ENCODE peak calls at places on chromosomes 2 and 18, in eight cellular contexts. V, W, U, B, O, M, N and G are unnamed samples.
A peak's percentile ranks its signal among the peaks of the same experiment; 100 is the strongest.

GRCh38 chr18:37435996-37436395 is 129.6 kb downstream of the CELF4 start:
- DNase-seq in M (no peak), N (no peak), V (no peak), U (no peak), B (no peak), W (no peak), O (no peak), G (no peak)

GRCh38 chr18:52343731-52344340 is 3.8 kb downstream of the DCC start:
- DNase-seq in O (no peak), V (no peak), W (no peak), N (no peak), M (no peak), B (no peak), U (no peak), G (no peak)

GRCh38 chr2:39068757-39069515 is 51.9 kb downstream of the SOS1 start:
- DNase-seq in N (no peak), B (no peak), V (no peak), W (no peak), M (no peak), U (no peak), O (no peak), G (no peak)

GRCh38 chr2:118726821-118727220 is 120.6 kb downstream of the EN1 start:
- DNase-seq in O (no peak), B (no peak), M (no peak), N (no peak), V (no peak), U (no peak), W (no peak), G (no peak)

GRCh38 chr2:233853353-233853752 is 982 bp downstream of the HJURP start:
- DNase-seq in V (no peak), M (no peak), U (no peak), N (no peak), O (no peak), B (no peak), W (peak; percentile 19), G (no peak)

GRCh38 chr2:189870396-189871089 is 86.3 kb downstream of the PMS1 start:
- DNase-seq in W (no peak), U (no peak), V (no peak), N (no peak), M (no peak), O (no peak), B (no peak), G (no peak)

GRCh38 chr2:70374616-70375015 is 72.7 kb upstream of the FAM136A start:
- DNase-seq in W (no peak), O (no peak), N (no peak), U (no peak), B (no peak), V (no peak), M (no peak), G (no peak)

GRCh38 chr18:41265047-41265446 is 690.0 kb upstream of the PIK3C3 start:
- DNase-seq in V (no peak), W (no peak), O (no peak), U (no peak), B (no peak), N (no peak), M (no peak), G (no peak)

GRCh38 chr2:18445412-18446320 is 114.8 kb downstream of the RDH14 start:
- DNase-seq in O (no peak), M (no peak), B (no peak), V (no peak), U (no peak), W (no peak), N (no peak), G (no peak)

GRCh38 chr2:164868563-164869419 is 27.2 kb upstream of the COBLL1 start:
- DNase-seq in B (no peak), U (no peak), M (no peak), O (no peak), N (no peak), W (no peak), V (no peak), G (no peak)
- TF ChIP-seq POLR2AphosphoS5 in B (no peak), U (no peak), M (no peak), O (no peak), N (no peak), W (no peak), V (no peak), G (no peak)

GRCh38 chr2:240989451-240990265 is 8.8 kb upstream of the SNED1 start:
- DNase-seq in N (peak; percentile 78), V (peak; percentile 34), W (peak; percentile 46), M (no peak), B (peak; percentile 20), O (peak; percentile 48), U (peak; percentile 77), G (no peak)

GRCh38 chr2:240990266-240990529 is 8.2 kb upstream of the SNED1 start:
- DNase-seq in M (no peak), V (no peak), N (no peak), B (no peak), O (no peak), W (peak; percentile 25), U (no peak), G (no peak)

GRCh38 chr2:240992572-240993291 is 5.7 kb upstream of the SNED1 start:
- DNase-seq in U (peak; percentile 56), N (peak; percentile 76), V (peak; percentile 20), B (no peak), W (no peak), M (no peak), O (no peak), G (no peak)

GRCh38 chr2:240990726-240991377 is 7.6 kb upstream of the SNED1 start:
- DNase-seq in V (no peak), N (peak; percentile 72), W (peak; percentile 24), M (no peak), U (peak; percentile 77), O (no peak), B (no peak), G (no peak)

GRCh38 chr2:240991378-240992263 is 6.8 kb upstream of the SNED1 start:
- DNase-seq in N (peak; percentile 89), B (peak; percentile 52), V (peak; percentile 30), W (peak; percentile 90), O (peak; percentile 80), M (no peak), U (peak; percentile 90), G (no peak)
- TF ChIP-seq POLR2AphosphoS5 in N (peak; percentile 85), B (no peak), V (no peak), W (peak; percentile 81), O (peak; percentile 47), M (no peak), U (peak; percentile 96), G (no peak)

GRCh38 chr18:12271376-12272235 is 17.4 kb downstream of the CIDEA start:
- DNase-seq in O (peak; percentile 49), W (peak; percentile 73), V (peak; percentile 89), N (no peak), M (peak; percentile 39), B (peak; percentile 51), U (peak; percentile 93), G (peak; percentile 80)
- TF ChIP-seq POLR2AphosphoS5 in O (no peak), W (peak; percentile 18), V (no peak), N (no peak), M (no peak), B (no peak), U (no peak), G (no peak)

DNA sequence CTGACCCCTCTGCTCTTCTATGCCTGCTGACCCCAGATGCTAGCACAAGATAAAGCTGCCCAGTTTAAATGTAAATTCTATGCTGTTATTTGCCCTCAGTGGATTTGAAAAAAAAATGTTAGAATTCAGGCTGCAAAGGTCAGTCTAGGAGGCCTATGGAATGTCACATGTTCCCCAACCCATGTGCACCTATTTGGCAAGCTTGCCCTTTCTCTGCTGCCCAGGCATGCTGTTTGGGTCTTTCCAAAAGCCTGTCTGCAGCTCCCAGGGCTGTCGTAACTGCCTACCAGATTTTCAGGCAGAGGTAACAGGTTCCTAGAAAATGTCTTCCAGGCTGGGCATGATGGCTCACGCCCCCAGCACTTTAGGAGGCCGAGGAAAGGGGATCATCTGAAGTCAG is 70.1 kb upstream of the UXS1 start:
- DNase-seq in O (no peak), V (no peak), B (no peak), N (no peak), M (no peak), W (no peak), U (no peak), G (no peak)
- TF ChIP-seq POLR2AphosphoS5 in O (no peak), V (no peak), B (no peak), N (no peak), M (no peak), W (no peak), U (no peak), G (no peak)

DNA sequence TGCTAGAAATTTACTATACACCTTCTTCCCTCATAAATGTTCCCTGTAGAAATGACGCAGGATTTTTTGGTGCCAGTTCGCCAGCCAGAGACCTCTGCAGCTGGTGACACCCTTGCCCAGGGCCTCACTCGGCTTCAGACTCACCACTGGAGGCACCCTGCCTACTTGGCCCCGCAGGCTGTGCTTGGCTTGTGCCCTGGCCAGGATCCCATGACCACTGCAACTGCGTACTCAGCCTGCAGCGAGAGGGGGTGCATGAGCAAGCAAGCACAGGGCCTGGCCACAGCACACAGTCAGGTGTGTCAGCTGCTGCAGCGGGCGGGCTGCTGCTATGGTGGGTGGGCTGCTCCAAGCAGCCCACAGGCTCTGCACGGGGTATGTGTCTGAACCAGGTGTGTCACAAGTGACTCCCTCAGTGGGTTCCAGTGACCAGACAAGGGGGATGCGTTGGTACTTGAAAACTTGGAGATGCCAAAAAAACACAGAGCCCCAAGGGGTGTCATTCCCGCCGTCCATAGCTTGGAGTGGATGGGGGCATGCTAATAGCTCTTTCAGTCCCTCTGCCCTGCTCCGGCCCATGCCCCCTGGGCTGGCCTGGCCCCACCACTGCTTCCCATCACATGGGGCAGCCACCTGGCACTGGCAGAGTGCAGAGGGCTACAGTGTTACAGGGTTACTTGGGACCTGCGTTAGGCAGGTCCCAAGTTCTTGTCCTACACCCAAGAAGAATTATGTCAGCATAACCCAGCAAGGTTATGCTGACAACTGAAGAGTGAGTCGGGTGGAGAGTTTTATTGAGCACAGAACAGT is 46.6 kb upstream of the TANC1 start:
- DNase-seq in B (no peak), O (no peak), W (no peak), N (no peak), M (no peak), V (no peak), U (peak; percentile 39), G (no peak)
- TF ChIP-seq POLR2AphosphoS5 in B (no peak), O (no peak), W (no peak), N (no peak), M (no peak), V (no peak), U (no peak), G (no peak)

DNA sequence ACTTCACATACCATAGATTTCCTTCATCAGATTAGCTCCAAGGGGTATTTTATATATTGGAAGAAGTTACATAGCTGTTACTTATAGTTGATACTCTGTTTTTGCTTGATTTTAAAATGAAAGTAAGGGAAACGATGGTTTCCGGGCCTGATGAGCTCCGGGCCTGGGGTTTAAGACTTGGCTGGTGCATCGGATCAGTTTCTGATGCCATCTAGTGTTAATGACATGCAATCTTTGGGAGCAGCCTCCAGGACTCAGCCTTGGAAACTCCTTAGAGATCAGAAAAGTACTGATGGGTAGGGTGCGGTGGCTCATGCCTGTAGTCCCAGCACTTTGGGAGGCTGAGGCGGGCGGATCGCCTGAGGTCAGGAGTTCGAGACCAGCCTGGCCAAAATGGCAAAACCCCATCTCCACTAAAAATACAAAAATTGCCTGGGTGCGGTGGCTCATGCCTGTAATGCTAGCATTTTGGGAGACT is 47.1 kb upstream of the CNOT11 start:
- DNase-seq in B (peak; percentile 71), W (peak; percentile 61), O (peak; percentile 91), M (peak; percentile 37), N (no peak), U (peak; percentile 43), V (peak; percentile 57), G (no peak)
- TF ChIP-seq POLR2AphosphoS5 in B (no peak), W (no peak), O (peak; percentile 37), M (no peak), N (peak; percentile 42), U (no peak), V (no peak), G (no peak)